ENCODE peak calls at places on chromosomes 7 and 10, in eight cellular contexts. P, C, W, F, L, D, N and O are unnamed samples.

GRCh38 chr7:113677811-113678210 is 241.0 kb downstream of the PPP1R3A start:
- DNase-seq in P (no peak), C (no peak), W (no peak), F (no peak), L (no peak), D (peak), N (no peak), O (no peak)

GRCh38 chr7:48806731-48807130 is 117.6 kb upstream of the CDC14C start:
- DNase-seq in P (no peak), C (no peak), W (no peak), F (no peak), L (no peak), D (no peak), N (no peak), O (no peak)

GRCh38 chr10:106547047-106547635 is 617.4 kb downstream of the SORCS1 start:
- DNase-seq in P (no peak), C (no peak), W (no peak), F (no peak), L (no peak), D (no peak), N (no peak), O (no peak)

GRCh38 chr7:97004237-97004930 is 969 bp upstream of the DLX6 start:
- DNase-seq in P (no peak), C (no peak), W (no peak), F (no peak), L (no peak), D (no peak), N (no peak), O (no peak)

GRCh38 chr10:75430000-75430763 is 1.2 kb upstream of the LRMDA start:
- DNase-seq in P (peak), C (no peak), W (peak), F (peak), L (peak), D (no peak), N (peak), O (no peak)

GRCh38 chr10:60798031-60798430 is 19.8 kb downstream of the CDK1 start:
- DNase-seq in P (no peak), C (no peak), W (no peak), F (no peak), L (no peak), D (peak), N (no peak), O (no peak)

GRCh38 chr10:29730461-29730860 is 95.7 kb upstream of the SVIL start:
- DNase-seq in P (no peak), C (no peak), W (no peak), F (no peak), L (no peak), D (no peak), N (no peak), O (no peak)

GRCh38 chr7:5692112-5692844 is 89.2 kb downstream of the RNF216 start:
- DNase-seq in P (no peak), C (no peak), W (peak), F (peak), L (peak), D (no peak), N (peak), O (peak)